ENCODE peak calls at places on chromosomes 3 and 15, in five cellular contexts. S, F, K, I and H are unnamed samples.

GRCh38 chr3:43214616-43215015 is 71.7 kb upstream of the SNRK start:
- DNase-seq in S (no peak), F (no peak), K (no peak), I (no peak), H (no peak)

GRCh38 chr3:46675843-46676567 is 17.5 kb downstream of the ALS2CL start:
- DNase-seq in S (no peak), F (no peak), K (no peak), I (no peak), H (no peak)

GRCh38 chr15:45943255-45943654 is 308.4 kb downstream of the SQOR start:
- DNase-seq in S (no peak), F (no peak), K (no peak), I (no peak), H (no peak)

GRCh38 chr3:142987080-142987700 is 14.2 kb upstream of the U2SURP start:
- DNase-seq in S (peak; percentile 30), F (no peak), K (no peak), I (peak; percentile 64), H (no peak)

GRCh38 chr3:16456784-16457415 is 56.6 kb downstream of the RFTN1 start:
- DNase-seq in S (no peak), F (no peak), K (no peak), I (peak; percentile 72), H (no peak)

GRCh38 chr3:104279617-104280016 is 1087.1 kb upstream of the ALCAM start:
- DNase-seq in S (no peak), F (no peak), K (no peak), I (peak; percentile 43), H (peak; percentile 3)

GRCh38 chr15:49760749-49761148 is 139.9 kb downstream of the DTWD1 start:
- DNase-seq in S (no peak), F (no peak), K (no peak), I (no peak), H (no peak)

GRCh38 chr3:171168086-171168485 is 141.6 kb upstream of the SLC2A2 start:
- DNase-seq in S (no peak), F (no peak), K (no peak), I (peak; percentile 47), H (no peak)

GRCh38 chr15:20643024-20643770 is 101.6 kb upstream of the GOLGA6L6 start:
- DNase-seq in S (no peak), F (no peak), K (no peak), I (no peak), H (no peak)

GRCh38 chr3:45841380-45841700 is 579 bp downstream of the LZTFL1 start:
- DNase-seq in S (no peak), F (peak; percentile 1), K (no peak), I (peak; percentile 27), H (no peak)

GRCh38 chr3:71578045-71578730 is 5.3 kb downstream of the FOXP1 start:
- DNase-seq in S (no peak), F (no peak), K (no peak), I (no peak), H (no peak)

GRCh38 chr3:191329654-191330308 is 545 bp downstream of the UTS2B start:
- DNase-seq in S (peak; percentile 31), F (no peak), K (no peak), I (peak; percentile 63), H (no peak)

GRCh38 chr3:31392568-31392967 is 140.2 kb upstream of the STT3B start:
- DNase-seq in S (no peak), F (no peak), K (no peak), I (no peak), H (no peak)

GRCh38 chr3:27195059-27195458 is 174.1 kb downstream of the NEK10 start:
- DNase-seq in S (no peak), F (no peak), K (no peak), I (no peak), H (no peak)

GRCh38 chr15:99873451-99873850 is 140.2 kb upstream of the LYSMD4 start:
- DNase-seq in S (no peak), F (no peak), K (no peak), I (no peak), H (no peak)

GRCh38 chr15:99732268-99732641 is 982 bp downstream of the LYSMD4 start:
- DNase-seq in S (no peak), F (no peak), K (no peak), I (peak; percentile 49), H (no peak)

GRCh38 chr15:40769310-40770146 is at the start of gene C15orf62:
- DNase-seq in S (no peak), F (no peak), K (peak; percentile 69), I (peak; percentile 58), H (no peak)

GRCh38 chr3:179526989-179527391 is 35.7 kb upstream of the ACTL6A start:
- DNase-seq in S (peak; percentile 66), F (no peak), K (no peak), I (peak; percentile 96), H (peak; percentile 54)

GRCh38 chr15:79932447-79932846 is 35.6 kb upstream of the MTHFS start:
- DNase-seq in S (no peak), F (no peak), K (no peak), I (peak; percentile 39), H (no peak)

GRCh38 chr3:32780735-32781210 is 37.0 kb upstream of the TRIM71 start:
- DNase-seq in S (no peak), F (peak; percentile 0), K (no peak), I (peak; percentile 52), H (no peak)

GRCh38 chr3:29757054-29757777 is 476.3 kb downstream of the RBMS3 start:
- DNase-seq in S (no peak), F (no peak), K (no peak), I (peak; percentile 60), H (no peak)

GRCh38 chr15:35080226-35080625 is 4.9 kb downstream of the NANOGP8 start:
- DNase-seq in S (no peak), F (no peak), K (no peak), I (no peak), H (no peak)

GRCh38 chr3:128726691-128727031 is 678 bp downstream of the RAB7A start:
- DNase-seq in S (no peak), F (peak; percentile 32), K (peak; percentile 25), I (peak; percentile 65), H (no peak)

GRCh38 chr15:39747326-39747725 is 35.3 kb downstream of the FSIP1 start:
- DNase-seq in S (no peak), F (no peak), K (no peak), I (peak; percentile 71), H (no peak)

GRCh38 chr15:64249842-64250575 is 87.2 kb upstream of the PPIB start:
- DNase-seq in S (no peak), F (no peak), K (no peak), I (no peak), H (no peak)

GRCh38 chr15:47516576-47517371 is 200.5 kb upstream of the SEMA6D start:
- DNase-seq in S (no peak), F (no peak), K (no peak), I (peak; percentile 28), H (peak; percentile 14)